ENCODE peak calls at places on chromosomes 11 and 22, in seven cellular contexts. E, G, L, V, S, X and P are unnamed samples.

GRCh38 chr22:45903355-45904149 is 73.4 kb downstream of the WNT7B start:
- DNase-seq in X (peak), G (no peak), V (no peak), S (no peak), L (no peak), E (no peak), P (no peak)

GRCh38 chr11:69811431-69811830 is 7.8 kb downstream of the FGF3 start:
- DNase-seq in G (no peak), S (no peak), V (no peak), E (no peak), X (no peak), L (no peak), P (no peak)

GRCh38 chr22:19419086-19419463 is 12.5 kb downstream of the HIRA start:
- DNase-seq in G (no peak), X (no peak), V (no peak), E (no peak), S (peak), L (no peak), P (no peak)

GRCh38 chr11:130420478-130421198 is 7.8 kb downstream of the ADAMTS8 start:
- DNase-seq in S (peak), X (no peak), L (no peak), E (no peak), V (no peak), G (no peak), P (no peak)

GRCh38 chr11:91350931-91351330 is 873.7 kb upstream of the FAT3 start:
- DNase-seq in E (no peak), S (no peak), X (no peak), G (no peak), L (no peak), V (no peak), P (no peak)

GRCh38 chr11:26268980-26269660 is 62.8 kb upstream of the ANO3 start:
- DNase-seq in V (no peak), X (no peak), S (no peak), E (no peak), G (no peak), L (no peak), P (no peak)

GRCh38 chr11:6418958-6419611 is at the start of gene APBB1:
- DNase-seq in G (peak), E (peak), V (peak), S (no peak), X (no peak), L (peak), P (peak)

GRCh38 chr11:112610996-112611795 is 350.0 kb upstream of the NCAM1 start:
- DNase-seq in X (no peak), V (no peak), E (no peak), S (no peak), L (no peak), G (no peak), P (no peak)

GRCh38 chr11:130650456-130651068 is 202.1 kb downstream of the ADAMTS15 start:
- DNase-seq in X (no peak), G (no peak), S (no peak), L (no peak), V (no peak), E (no peak), P (no peak)

GRCh38 chr11:96052921-96053631 is 129.2 kb upstream of the MTMR2 start:
- DNase-seq in V (no peak), E (no peak), X (no peak), S (peak), G (no peak), L (no peak), P (no peak)

GRCh38 chr22:37967147-37967546 is 13.6 kb downstream of the POLR2F start:
- DNase-seq in L (no peak), G (no peak), X (no peak), S (no peak), E (no peak), V (no peak), P (no peak)

GRCh38 chr11:74425100-74425499 is 26.9 kb upstream of the PGM2L1 start:
- DNase-seq in V (no peak), E (no peak), G (no peak), S (no peak), L (no peak), X (no peak), P (no peak)

GRCh38 chr11:132349806-132350733 is 979.7 kb downstream of the NTM start:
- DNase-seq in L (no peak), S (no peak), G (no peak), V (no peak), X (no peak), E (no peak), P (no peak)

GRCh38 chr22:42939451-42939881 is 75.5 kb downstream of the PACSIN2 start:
- DNase-seq in L (no peak), G (no peak), X (no peak), V (no peak), S (no peak), E (no peak), P (no peak)

GRCh38 chr11:28738549-28738948 is 630.4 kb downstream of the METTL15 start:
- DNase-seq in X (no peak), S (no peak), L (no peak), G (no peak), E (no peak), V (no peak), P (no peak)

GRCh38 chr11:119891392-119891791 is 162.4 kb upstream of the NECTIN1 start:
- DNase-seq in X (no peak), L (no peak), E (no peak), S (no peak), G (no peak), V (no peak), P (no peak)

GRCh38 chr22:34966980-34967379 is 99.0 kb upstream of the ISX start:
- DNase-seq in G (no peak), E (no peak), X (no peak), L (no peak), V (no peak), S (no peak), P (no peak)

GRCh38 chr11:50174189-50174588 is 141.5 kb downstream of the OR4C45 start:
- DNase-seq in L (no peak), G (no peak), V (no peak), S (peak), E (no peak), X (no peak), P (no peak)

GRCh38 chr11:133904818-133905515 is 51.8 kb downstream of the IGSF9B start:
- DNase-seq in E (no peak), S (no peak), V (no peak), L (no peak), X (peak), G (no peak), P (no peak)

GRCh38 chr11:81005595-81005994 is 1564.8 kb upstream of the TENM4 start:
- DNase-seq in L (no peak), S (no peak), X (no peak), E (no peak), G (no peak), V (no peak), P (no peak)

GRCh38 chr11:75884321-75884720 is 69.3 kb downstream of the UVRAG start:
- DNase-seq in E (no peak), G (no peak), S (no peak), L (no peak), V (no peak), X (no peak), P (no peak)

GRCh38 chr11:88164806-88165205 is 10.4 kb downstream of the RAB38 start:
- DNase-seq in L (no peak), V (no peak), X (no peak), E (no peak), S (no peak), G (no peak), P (no peak)

GRCh38 chr11:14774738-14775137 is 117.3 kb downstream of the CYP2R1 start:
- DNase-seq in L (no peak), G (no peak), V (no peak), X (no peak), E (no peak), S (no peak), P (no peak)

GRCh38 chr11:110295487-110296225 is 758 bp downstream of the RDX start:
- DNase-seq in V (peak), L (peak), S (peak), E (peak), X (peak), G (peak), P (no peak)

GRCh38 chr11:14499178-14499559 is 442 bp downstream of the COPB1 start:
- DNase-seq in X (no peak), E (peak), V (no peak), L (no peak), G (peak), S (peak), P (no peak)

GRCh38 chr11:110793556-110793955 is 81.3 kb upstream of the ARHGAP20 start:
- DNase-seq in G (no peak), E (no peak), V (no peak), X (no peak), S (no peak), L (no peak), P (no peak)

GRCh38 chr11:111302298-111302697 is 4.0 kb downstream of the POU2AF3 start:
- DNase-seq in V (no peak), X (no peak), S (no peak), E (no peak), G (no peak), L (no peak), P (no peak)

GRCh38 chr11:1373536-1374214 is 16.1 kb upstream of the BRSK2 start:
- DNase-seq in L (no peak), X (no peak), E (no peak), S (no peak), G (no peak), V (no peak), P (no peak)

GRCh38 chr22:19197997-19198865 is 19.7 kb upstream of the SLC25A1 start:
- DNase-seq in X (no peak), S (no peak), E (no peak), L (no peak), V (no peak), G (no peak), P (no peak)

GRCh38 chr11:12473366-12473765 is 96.0 kb downstream of the PARVA start:
- DNase-seq in L (no peak), S (no peak), E (no peak), V (no peak), X (no peak), G (no peak), P (no peak)

GRCh38 chr11:33716236-33716635 is 15.6 kb upstream of the C11orf91 start:
- DNase-seq in E (no peak), G (no peak), L (no peak), X (no peak), V (no peak), S (peak), P (no peak)

GRCh38 chr22:28116261-28116673 is 197.2 kb upstream of the PITPNB start:
- DNase-seq in S (no peak), V (no peak), G (no peak), E (no peak), X (no peak), L (no peak), P (no peak)

GRCh38 chr22:17792289-17792688 is 18.0 kb upstream of the BID start:
- DNase-seq in E (peak), X (no peak), S (no peak), V (no peak), G (no peak), L (no peak), P (peak)

GRCh38 chr11:39651857-39652461 is 1807.5 kb downstream of the LRRC4C start:
- DNase-seq in L (no peak), V (no peak), S (no peak), G (no peak), X (no peak), E (no peak), P (no peak)

GRCh38 chr11:115660072-115660805 is 156.0 kb upstream of the CADM1 start:
- DNase-seq in E (peak), X (no peak), V (no peak), S (no peak), G (no peak), L (no peak), P (no peak)

GRCh38 chr11:62556872-62557631 is 10.4 kb upstream of the AHNAK start:
- DNase-seq in X (no peak), L (no peak), G (no peak), V (peak), E (no peak), S (peak), P (no peak)

GRCh38 chr11:133388975-133389568 is 143.2 kb downstream of the OPCML start:
- DNase-seq in V (no peak), X (no peak), L (no peak), G (no peak), E (no peak), S (no peak), P (no peak)

GRCh38 chr11:109422755-109423113 is 744 bp downstream of the C11orf87 start:
- DNase-seq in E (no peak), S (peak), V (no peak), L (no peak), X (no peak), G (no peak), P (no peak)